ENCODE peak calls at places on chromosomes 5 and 9, in six cellular contexts. One of them, this sample, is unnamed. For H3K4me1 and H3K27me3, the result is how much of the 10 kb centered on the place peaks cover.

GRCh38 chr5:5523066-5523505 is 100.6 kb downstream of the ICE1 start:
- DNase-seq in Karpas-422: peak
- DNase-seq in sigmoid colon: no peak
- DNase-seq in heart left ventricle: no peak
- DNase-seq in endothelial cell of umbilical vein: no peak
- DNase-seq in mesendoderm: peak
- DNase-seq in this sample: no peak

GRCh38 chr5:109682383-109682782 is 7.3 kb upstream of the MAN2A1 start:
- DNase-seq in endothelial cell of umbilical vein: no peak
- DNase-seq in sigmoid colon: no peak
- DNase-seq in heart left ventricle: no peak
- DNase-seq in mesendoderm: peak
- DNase-seq in Karpas-422: no peak
- DNase-seq in this sample: no peak

GRCh38 chr9:134469041-134469875 is 143.0 kb downstream of the RXRA start:
- DNase-seq in Karpas-422: no peak
- DNase-seq in mesendoderm: peak
- DNase-seq in heart left ventricle: peak
- DNase-seq in endothelial cell of umbilical vein: no peak
- DNase-seq in sigmoid colon: peak
- DNase-seq in this sample: peak

GRCh38 chr5:148961261-148962199 is 101.3 kb downstream of the SH3TC2 start:
- DNase-seq in endothelial cell of umbilical vein: peak
- DNase-seq in heart left ventricle: no peak
- DNase-seq in Karpas-422: no peak
- DNase-seq in mesendoderm: no peak
- DNase-seq in sigmoid colon: peak
- DNase-seq in this sample: no peak

GRCh38 chr5:116605310-116606070 is 30.9 kb upstream of the SEMA6A start:
- DNase-seq in mesendoderm: no peak
- DNase-seq in heart left ventricle: peak
- DNase-seq in Karpas-422: no peak
- DNase-seq in sigmoid colon: no peak
- DNase-seq in endothelial cell of umbilical vein: no peak
- DNase-seq in this sample: no peak

GRCh38 chr5:1009359-1010180 is 968 bp downstream of the NKD2 start:
- DNase-seq in mesendoderm: no peak
- DNase-seq in endothelial cell of umbilical vein: no peak
- DNase-seq in Karpas-422: no peak
- DNase-seq in sigmoid colon: peak
- DNase-seq in heart left ventricle: peak
- DNase-seq in this sample: peak

GRCh38 chr9:118423021-118423420 is 718.8 kb downstream of the TLR4 start:
- DNase-seq in Karpas-422: no peak
- DNase-seq in heart left ventricle: no peak
- DNase-seq in mesendoderm: no peak
- DNase-seq in endothelial cell of umbilical vein: no peak
- DNase-seq in sigmoid colon: no peak
- DNase-seq in this sample: no peak

GRCh38 chr5:139131062-139131856 is 66.9 kb downstream of the SIL1 start:
- DNase-seq in heart left ventricle: peak
- DNase-seq in endothelial cell of umbilical vein: no peak
- DNase-seq in mesendoderm: no peak
- DNase-seq in Karpas-422: no peak
- DNase-seq in sigmoid colon: peak
- DNase-seq in this sample: peak

GRCh38 chr5:8848997-8849585 is 696.8 kb downstream of the SEMA5A start:
- DNase-seq in sigmoid colon: no peak
- DNase-seq in endothelial cell of umbilical vein: peak
- DNase-seq in mesendoderm: no peak
- DNase-seq in Karpas-422: no peak
- DNase-seq in heart left ventricle: no peak
- DNase-seq in this sample: no peak

GRCh38 chr5:172798422-172799215 is 27.6 kb upstream of the DUSP1 start:
- DNase-seq in endothelial cell of umbilical vein: peak
- DNase-seq in sigmoid colon: peak
- DNase-seq in mesendoderm: no peak
- DNase-seq in heart left ventricle: peak
- DNase-seq in Karpas-422: no peak
- DNase-seq in this sample: no peak

GRCh38 chr9:108664309-108665255 is 191.2 kb downstream of the ACTL7B start:
- DNase-seq in Karpas-422: no peak
- DNase-seq in mesendoderm: no peak
- DNase-seq in heart left ventricle: no peak
- DNase-seq in endothelial cell of umbilical vein: no peak
- DNase-seq in sigmoid colon: no peak
- DNase-seq in this sample: no peak

GRCh38 chr5:168472329-168472728 is 13.9 kb upstream of the RARS1 start:
- DNase-seq in mesendoderm: peak
- DNase-seq in sigmoid colon: no peak
- DNase-seq in heart left ventricle: no peak
- DNase-seq in endothelial cell of umbilical vein: no peak
- DNase-seq in Karpas-422: no peak
- DNase-seq in this sample: no peak

GRCh38 chr5:157370967-157371366 is 89.0 kb upstream of the NIPAL4 start:
- DNase-seq in endothelial cell of umbilical vein: no peak
- DNase-seq in sigmoid colon: peak
- DNase-seq in Karpas-422: no peak
- DNase-seq in heart left ventricle: no peak
- DNase-seq in mesendoderm: peak
- DNase-seq in this sample: no peak

GRCh38 chr9:128276574-128277270 is 646 bp downstream of the SWI5 start:
- DNase-seq in sigmoid colon: peak
- DNase-seq in endothelial cell of umbilical vein: peak
- DNase-seq in mesendoderm: peak
- DNase-seq in Karpas-422: no peak
- DNase-seq in heart left ventricle: no peak
- DNase-seq in this sample: peak

GRCh38 chr5:79205965-79206364 is 30.0 kb upstream of the JMY start:
- DNase-seq in Karpas-422: no peak
- DNase-seq in endothelial cell of umbilical vein: no peak
- DNase-seq in heart left ventricle: no peak
- DNase-seq in sigmoid colon: no peak
- DNase-seq in mesendoderm: no peak
- DNase-seq in this sample: no peak

GRCh38 chr5:55668356-55668755 is 43.8 kb downstream of the SLC38A9 start:
- DNase-seq in heart left ventricle: no peak
- DNase-seq in endothelial cell of umbilical vein: peak
- DNase-seq in mesendoderm: peak
- DNase-seq in Karpas-422: peak
- DNase-seq in sigmoid colon: no peak
- DNase-seq in this sample: no peak

GRCh38 chr5:137142371-137143243 is 356.5 kb downstream of the SPOCK1 start:
- DNase-seq in heart left ventricle: peak
- DNase-seq in Karpas-422: peak
- DNase-seq in endothelial cell of umbilical vein: no peak
- DNase-seq in sigmoid colon: no peak
- DNase-seq in mesendoderm: no peak
- DNase-seq in this sample: peak

GRCh38 chr5:108801776-108802175 is 54.1 kb downstream of the FER start:
- DNase-seq in endothelial cell of umbilical vein: peak
- DNase-seq in Karpas-422: no peak
- DNase-seq in heart left ventricle: no peak
- DNase-seq in sigmoid colon: no peak
- DNase-seq in mesendoderm: no peak
- DNase-seq in this sample: no peak

GRCh38 chr5:101580591-101580990 is 677.5 kb upstream of the ST8SIA4 start:
- DNase-seq in sigmoid colon: no peak
- DNase-seq in mesendoderm: no peak
- DNase-seq in endothelial cell of umbilical vein: no peak
- DNase-seq in Karpas-422: no peak
- DNase-seq in heart left ventricle: no peak
- DNase-seq in this sample: no peak

GRCh38 chr9:3732077-3733038 is 206.6 kb upstream of the RFX3 start:
- DNase-seq in heart left ventricle: no peak
- DNase-seq in endothelial cell of umbilical vein: peak
- DNase-seq in Karpas-422: peak
- DNase-seq in sigmoid colon: no peak
- DNase-seq in mesendoderm: peak
- DNase-seq in this sample: no peak

GRCh38 chr9:112970939-112971338 is 41.1 kb downstream of the ZNF883 start:
- DNase-seq in Karpas-422: no peak
- DNase-seq in sigmoid colon: no peak
- DNase-seq in endothelial cell of umbilical vein: no peak
- DNase-seq in mesendoderm: peak
- DNase-seq in heart left ventricle: no peak
- DNase-seq in this sample: no peak

GRCh38 chr9:124438091-124438490 is 12.2 kb upstream of the ADGRD2 start:
- DNase-seq in endothelial cell of umbilical vein: no peak
- DNase-seq in mesendoderm: no peak
- DNase-seq in heart left ventricle: no peak
- DNase-seq in sigmoid colon: peak
- DNase-seq in Karpas-422: no peak
- DNase-seq in this sample: no peak

GRCh38 chr9:107285292-107285691 is 2.2 kb downstream of the RAD23B start:
- DNase-seq in Karpas-422: no peak
- DNase-seq in mesendoderm: no peak
- DNase-seq in heart left ventricle: no peak
- DNase-seq in sigmoid colon: no peak
- DNase-seq in endothelial cell of umbilical vein: peak
- DNase-seq in this sample: no peak

DNA sequence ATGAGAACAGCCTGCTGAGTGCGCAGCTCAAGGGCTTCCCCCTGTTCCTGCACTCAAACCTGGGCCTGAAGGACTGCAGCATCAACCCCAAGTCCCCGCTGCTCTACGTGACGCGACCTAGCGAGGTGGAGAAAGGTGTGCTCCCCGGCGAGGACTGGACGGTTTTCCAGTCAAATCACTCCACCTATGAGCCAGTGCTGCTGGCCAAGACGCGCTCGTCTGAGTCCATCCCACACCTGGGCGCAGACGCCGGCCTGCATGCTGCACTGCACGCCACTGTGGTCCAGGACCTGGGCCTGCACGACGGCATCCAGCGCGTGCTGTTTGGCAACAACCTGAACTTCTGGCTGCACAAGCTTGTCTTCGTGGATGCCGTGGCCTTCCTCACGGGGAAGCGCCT is 19.9 kb downstream of the NDST1 start:
- DNase-seq in mesendoderm: no peak
- DNase-seq in sigmoid colon: no peak
- DNase-seq in endothelial cell of umbilical vein: no peak
- DNase-seq in heart left ventricle: no peak
- DNase-seq in Karpas-422: no peak
- DNase-seq in this sample: no peak
- H3K4me1 ChIP-seq in mesendoderm: under half
- H3K4me1 ChIP-seq in sigmoid colon: half or more
- H3K4me1 ChIP-seq in endothelial cell of umbilical vein: under half
- H3K4me1 ChIP-seq in heart left ventricle: half or more
- H3K4me1 ChIP-seq in Karpas-422: under half
- H3K4me1 ChIP-seq in this sample: half or more

GRCh38 chr5:141511771-141512325 is 23.0 kb downstream of the PCDHGC5 start:
- DNase-seq in heart left ventricle: no peak
- DNase-seq in sigmoid colon: no peak
- DNase-seq in Karpas-422: peak
- DNase-seq in endothelial cell of umbilical vein: no peak
- DNase-seq in mesendoderm: no peak
- DNase-seq in this sample: no peak

GRCh38 chr5:141510850-141511718 is 22.2 kb downstream of the PCDHGC5 start:
- DNase-seq in endothelial cell of umbilical vein: no peak
- DNase-seq in heart left ventricle: no peak
- DNase-seq in sigmoid colon: no peak
- DNase-seq in mesendoderm: no peak
- DNase-seq in Karpas-422: peak
- DNase-seq in this sample: no peak

GRCh38 chr5:141513021-141513626 is 24.2 kb downstream of the PCDHGC5 start:
- DNase-seq in Karpas-422: peak
- DNase-seq in heart left ventricle: peak
- DNase-seq in endothelial cell of umbilical vein: peak
- DNase-seq in sigmoid colon: no peak
- DNase-seq in mesendoderm: peak
- DNase-seq in this sample: no peak

GRCh38 chr5:141513627-141514329 is 24.9 kb downstream of the PCDHGC5 start:
- DNase-seq in Karpas-422: peak
- DNase-seq in sigmoid colon: peak
- DNase-seq in heart left ventricle: peak
- DNase-seq in endothelial cell of umbilical vein: peak
- DNase-seq in mesendoderm: peak
- DNase-seq in this sample: peak

GRCh38 chr5:141512390-141513020 is 23.6 kb downstream of the PCDHGC5 start:
- DNase-seq in sigmoid colon: peak
- DNase-seq in endothelial cell of umbilical vein: peak
- DNase-seq in mesendoderm: peak
- DNase-seq in Karpas-422: peak
- DNase-seq in heart left ventricle: peak
- DNase-seq in this sample: peak
- H3K4me3 ChIP-seq in sigmoid colon: peak
- H3K4me3 ChIP-seq in endothelial cell of umbilical vein: peak
- H3K4me3 ChIP-seq in mesendoderm: peak
- H3K4me3 ChIP-seq in Karpas-422: peak
- H3K4me3 ChIP-seq in heart left ventricle: peak
- H3K4me3 ChIP-seq in this sample: peak

DNA sequence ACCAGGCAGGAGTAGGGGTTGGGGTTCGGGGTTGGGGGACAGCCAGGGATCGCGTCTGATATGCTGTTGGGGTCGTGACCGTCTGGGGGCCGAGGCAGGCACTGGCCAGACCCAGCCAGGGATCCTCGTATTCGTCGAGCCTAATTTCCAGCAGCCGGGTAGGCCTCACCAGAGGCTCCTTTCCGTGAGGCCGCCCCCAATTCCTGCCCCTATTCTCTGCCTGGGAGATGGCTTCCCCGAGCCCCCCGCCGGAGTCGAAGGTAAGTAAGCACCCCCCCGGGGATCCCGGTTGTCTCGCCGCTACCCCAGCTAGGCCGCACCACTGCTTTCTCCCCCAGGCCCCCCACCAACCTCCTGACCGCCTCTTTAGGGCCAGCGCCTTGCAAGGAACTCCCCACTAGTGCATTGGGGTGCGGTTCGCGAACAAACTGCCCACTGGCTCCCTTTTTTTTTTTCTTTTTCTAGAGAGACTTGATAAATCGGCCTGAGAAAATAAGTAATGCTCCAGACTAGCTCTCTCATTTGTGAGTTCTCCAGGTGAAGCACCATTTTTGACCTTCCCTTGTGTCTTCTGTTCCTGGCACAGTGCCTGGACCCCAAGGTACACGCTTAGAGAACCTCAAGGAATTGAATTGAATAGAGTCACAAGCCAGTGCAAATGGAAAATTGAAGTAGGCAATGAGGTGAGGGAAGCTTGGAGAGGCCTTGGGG is 434 bp downstream of the ZNF189 start:
- DNase-seq in sigmoid colon: peak
- DNase-seq in heart left ventricle: peak
- DNase-seq in endothelial cell of umbilical vein: peak
- DNase-seq in Karpas-422: no peak
- DNase-seq in mesendoderm: no peak
- DNase-seq in this sample: peak
- H3K27me3 ChIP-seq in sigmoid colon: under half
- H3K27me3 ChIP-seq in heart left ventricle: under half
- H3K27me3 ChIP-seq in endothelial cell of umbilical vein: under half
- H3K27me3 ChIP-seq in Karpas-422: under half
- H3K27me3 ChIP-seq in mesendoderm: under half
- H3K27me3 ChIP-seq in this sample: under half

GRCh38 chr5:89044665-89045200 is 161.7 kb upstream of the MEF2C start:
- DNase-seq in mesendoderm: no peak
- DNase-seq in Karpas-422: no peak
- DNase-seq in endothelial cell of umbilical vein: no peak
- DNase-seq in sigmoid colon: no peak
- DNase-seq in heart left ventricle: no peak
- DNase-seq in this sample: no peak
- H3K4me1 ChIP-seq in mesendoderm: under half
- H3K4me1 ChIP-seq in Karpas-422: under half
- H3K4me1 ChIP-seq in endothelial cell of umbilical vein: under half
- H3K4me1 ChIP-seq in sigmoid colon: under half
- H3K4me1 ChIP-seq in heart left ventricle: under half
- H3K4me1 ChIP-seq in this sample: under half

This sample was measured in heart right ventricle.